ENCODE peak calls at places on chromosomes 12 and 14, in five cellular contexts. T is body of pancreas; E is IMR-90; O is fibroblast of mammary gland; K is CD8-positive, alpha-beta T cell. S is an unnamed sample.

GRCh38 chr14:100017578-100017977 is 47.6 kb upstream of the EVL start:
- DNase-seq in E (peak), T (no peak), O (peak), K (no peak), S (no peak)

GRCh38 chr12:79920421-79921238 is 14.3 kb downstream of the PPP1R12A start:
- DNase-seq in E (no peak), K (no peak), T (no peak), O (no peak), S (no peak)

GRCh38 chr12:101637936-101638335 is 43.2 kb downstream of the MYBPC1 start:
- DNase-seq in E (no peak), T (no peak), O (no peak), K (no peak), S (no peak)

GRCh38 chr14:103198429-103199140 is 75.3 kb downstream of the TNFAIP2 start:
- DNase-seq in O (peak), E (peak), T (peak), K (no peak), S (peak)

GRCh38 chr12:107242189-107242588 is 148.8 kb upstream of the CRY1 start:
- DNase-seq in T (no peak), K (no peak), O (no peak), E (peak), S (no peak)

GRCh38 chr12:124125472-124125871 is 152.5 kb downstream of the ZNF664 start:
- DNase-seq in E (no peak), O (no peak), T (no peak), K (no peak), S (no peak)

GRCh38 chr12:28963554-28963953 is 185.5 kb upstream of the FAR2 start:
- DNase-seq in T (no peak), O (peak), E (peak), K (no peak), S (peak)

GRCh38 chr12:89117448-89118034 is 234.8 kb downstream of the DUSP6 start:
- DNase-seq in E (peak), O (no peak), K (no peak), T (peak), S (no peak)

GRCh38 chr12:19946549-19946948 is 421.8 kb upstream of the PDE3A start:
- DNase-seq in K (no peak), E (peak), O (peak), T (no peak), S (peak)

GRCh38 chr12:130656411-130656810 is 59.7 kb downstream of the RIMBP2 start:
- DNase-seq in E (no peak), K (no peak), O (no peak), T (no peak), S (no peak)

GRCh38 chr14:94282991-94283723 is 9.9 kb downstream of the SERPINA10 start:
- DNase-seq in O (no peak), E (no peak), T (no peak), K (no peak), S (no peak)
- TF ChIP-seq CTCF in O (no peak), E (no peak), T (no peak), K (no peak), S (no peak)

GRCh38 chr12:39958377-39958776 is 147.5 kb downstream of the SLC2A13 start:
- DNase-seq in O (no peak), E (no peak), T (no peak), K (no peak), S (no peak)
- TF ChIP-seq CTCF in O (peak), E (no peak), T (no peak), K (no peak), S (no peak)

GRCh38 chr14:21723431-21724045 is 49.9 kb upstream of the OR4E1 start:
- DNase-seq in O (peak), K (peak), T (no peak), E (no peak), S (no peak)
- TF ChIP-seq CTCF in O (peak), K (peak), T (no peak), E (peak), S (no peak)

DNA sequence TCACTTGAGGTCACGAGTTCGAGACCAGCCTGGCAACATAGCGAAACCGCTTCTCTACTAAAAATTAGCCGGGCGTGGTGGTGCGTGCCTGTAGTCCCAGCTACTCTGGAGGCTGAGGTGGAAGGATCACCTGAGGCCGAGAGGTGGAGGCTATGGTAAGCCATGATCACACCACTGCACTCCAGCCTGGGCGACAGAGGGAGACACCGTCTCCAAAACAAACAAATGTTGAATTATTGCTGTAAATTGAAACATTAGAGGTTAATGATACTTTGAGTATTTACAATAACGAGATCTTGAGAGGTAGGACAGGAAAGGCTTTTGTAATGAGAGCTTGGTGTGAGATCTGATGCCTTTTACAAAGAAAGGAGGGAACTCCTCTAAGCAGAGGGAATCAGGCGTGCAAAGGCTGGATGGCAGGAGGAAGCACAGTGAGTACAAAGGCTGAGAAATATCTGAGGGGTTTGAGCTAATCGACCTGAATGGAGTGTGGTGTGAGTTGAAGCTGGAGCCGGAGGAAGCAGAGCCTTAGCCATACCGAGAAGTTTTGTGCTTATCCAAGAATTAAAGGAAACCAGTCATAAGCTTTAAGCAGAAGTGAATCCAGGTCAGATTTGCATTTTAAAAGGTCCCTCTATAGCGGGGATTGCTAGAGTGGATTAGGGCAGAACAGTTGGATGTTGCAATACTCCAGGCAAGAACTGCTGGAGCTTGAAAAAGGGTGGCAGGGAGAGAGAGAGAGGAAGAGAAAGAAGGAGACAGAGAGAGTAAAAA is 1.1 kb downstream of the RHNO1 start:
- DNase-seq in O (peak), T (no peak), K (no peak), E (peak), S (peak)
- TF ChIP-seq CTCF in O (no peak), T (no peak), K (no peak), E (no peak), S (peak)

DNA sequence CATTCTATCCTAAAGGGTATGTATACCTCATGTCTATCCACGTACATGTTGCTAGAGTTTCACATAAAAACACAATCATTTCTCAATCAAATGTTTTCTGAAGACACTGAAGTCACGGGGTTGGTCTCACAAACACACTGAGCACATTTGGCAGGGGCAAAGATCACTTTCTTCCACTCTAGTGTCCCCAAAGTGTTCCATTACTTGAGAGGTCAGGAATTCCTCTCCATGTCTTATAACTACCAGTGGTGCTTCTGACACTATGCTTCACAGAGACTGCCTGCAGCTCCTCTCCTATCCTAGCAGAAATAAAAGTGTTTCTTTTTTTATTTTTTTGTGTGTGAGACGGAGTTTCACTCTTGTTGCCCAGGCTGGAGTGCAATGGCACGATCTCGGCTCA is 19.1 kb downstream of the ZFYVE1 start:
- DNase-seq in T (no peak), O (no peak), K (no peak), E (no peak), S (no peak)
- TF ChIP-seq CTCF in T (no peak), O (no peak), K (no peak), E (no peak), S (no peak)

DNA sequence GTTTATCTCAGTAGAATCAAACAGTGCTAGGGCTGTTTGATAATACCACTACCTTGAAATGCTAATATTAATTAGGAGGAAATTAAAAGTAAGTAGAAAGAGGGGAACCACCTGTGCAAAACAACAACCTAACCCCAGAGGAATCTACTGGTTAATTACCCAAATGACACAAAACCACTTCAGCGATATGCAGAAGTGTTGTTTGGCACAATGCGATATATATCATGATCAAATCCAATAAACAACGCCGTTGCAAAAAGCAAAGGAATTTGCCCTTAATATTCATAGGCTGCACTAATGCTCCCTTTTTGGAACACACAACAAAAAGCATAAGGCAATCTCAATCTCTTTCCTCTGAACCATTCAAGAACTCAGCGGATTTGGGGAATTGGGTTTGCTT is 1.6 kb downstream of the MAP4K5 start:
- DNase-seq in E (no peak), O (no peak), K (no peak), T (no peak), S (no peak)
- TF ChIP-seq CTCF in E (no peak), O (no peak), K (no peak), T (no peak), S (no peak)

GRCh38 chr12:76896274-76896673 is 17.5 kb upstream of the CSRP2 start:
- DNase-seq in E (no peak), K (no peak), T (no peak), O (no peak), S (no peak)
- TF ChIP-seq CTCF in E (no peak), K (no peak), T (no peak), O (no peak), S (no peak)

GRCh38 chr12:3496964-3497363 is 6.0 kb downstream of the PRMT8 start:
- DNase-seq in O (no peak), K (no peak), E (no peak), T (peak), S (no peak)
- TF ChIP-seq CTCF in O (no peak), K (no peak), E (no peak), T (peak), S (no peak)

GRCh38 chr14:104706733-104707628 is 17.0 kb upstream of the ADSS1 start:
- DNase-seq in T (no peak), E (no peak), O (no peak), K (no peak), S (no peak)
- TF ChIP-seq CTCF in T (no peak), E (no peak), O (no peak), K (no peak), S (no peak)

S was measured in HFFc6.